ENCODE peak calls at places on chromosome 6, in nine cellular contexts. Q is GM12878; A is AG09319; P is retinal pigment epithelial cell; Z is astrocyte of the cerebellum; W is glutamatergic neuron; N is thoracic aorta; M is RWPE1; S is CD8-positive, alpha-beta T cell. K is an unnamed sample.

GRCh38 chr6:164106345-164106769 is 691.8 kb downstream of the QKI start:
- DNase-seq in S (no peak), N (no peak), Q (no peak), P (no peak), W (peak), A (no peak), Z (no peak), M (no peak), K (peak)

GRCh38 chr6:126716826-126717514 is 377.1 kb downstream of the CENPW start:
- DNase-seq in S (no peak), Q (no peak), N (no peak), P (peak), A (no peak), W (no peak), Z (no peak), M (peak), K (no peak)

GRCh38 chr6:26195924-26196845 is 109.0 kb downstream of the HFE start:
- DNase-seq in A (no peak), W (no peak), S (peak), M (no peak), Z (no peak), Q (no peak), P (no peak), N (no peak), K (no peak)

GRCh38 chr6:4922488-4923037 is 81.3 kb downstream of the RPP40 start:
- DNase-seq in N (no peak), Q (no peak), Z (no peak), A (no peak), P (no peak), M (no peak), S (no peak), W (no peak), K (no peak)

GRCh38 chr6:73866305-73866704 is 170.3 kb downstream of the CD109 start:
- DNase-seq in S (no peak), A (no peak), Q (no peak), P (no peak), Z (no peak), N (no peak), M (no peak), W (no peak), K (no peak)

GRCh38 chr6:112370946-112371345 is 23.8 kb downstream of the RFPL4B start:
- DNase-seq in A (no peak), W (no peak), Q (no peak), Z (no peak), S (no peak), N (no peak), P (no peak), M (no peak), K (no peak)

GRCh38 chr6:157861184-157861583 is 38.1 kb downstream of the SNX9 start:
- DNase-seq in S (no peak), A (no peak), M (no peak), Q (no peak), N (no peak), W (no peak), Z (no peak), P (no peak), K (no peak)

GRCh38 chr6:48032156-48032555 is 78.8 kb downstream of the PTCHD4 start:
- DNase-seq in S (no peak), M (peak), P (peak), Z (peak), N (no peak), A (no peak), W (peak), Q (no peak), K (no peak)

GRCh38 chr6:113857565-113858066 is 471 bp downstream of the MARCKS start:
- DNase-seq in N (no peak), A (no peak), S (no peak), P (no peak), Z (no peak), Q (no peak), W (peak), M (peak), K (peak)

GRCh38 chr6:3041147-3041546 is 27.1 kb upstream of the RIPK1 start:
- DNase-seq in S (no peak), N (no peak), W (no peak), A (no peak), Z (no peak), M (no peak), Q (no peak), P (no peak), K (no peak)

GRCh38 chr6:6315660-6316059 is 4.8 kb downstream of the F13A1 start:
- DNase-seq in M (peak), Q (no peak), S (no peak), A (no peak), P (no peak), Z (peak), N (no peak), W (peak), K (peak)

GRCh38 chr6:165488624-165489295 is 174.3 kb downstream of the PDE10A start:
- DNase-seq in A (no peak), N (no peak), W (no peak), S (no peak), P (no peak), M (no peak), Q (no peak), Z (no peak), K (no peak)
- TF ChIP-seq CTCF in A (no peak), N (no peak), W (no peak), S (no peak), P (no peak), M (no peak), Q (no peak), Z (no peak), K (no peak)

DNA sequence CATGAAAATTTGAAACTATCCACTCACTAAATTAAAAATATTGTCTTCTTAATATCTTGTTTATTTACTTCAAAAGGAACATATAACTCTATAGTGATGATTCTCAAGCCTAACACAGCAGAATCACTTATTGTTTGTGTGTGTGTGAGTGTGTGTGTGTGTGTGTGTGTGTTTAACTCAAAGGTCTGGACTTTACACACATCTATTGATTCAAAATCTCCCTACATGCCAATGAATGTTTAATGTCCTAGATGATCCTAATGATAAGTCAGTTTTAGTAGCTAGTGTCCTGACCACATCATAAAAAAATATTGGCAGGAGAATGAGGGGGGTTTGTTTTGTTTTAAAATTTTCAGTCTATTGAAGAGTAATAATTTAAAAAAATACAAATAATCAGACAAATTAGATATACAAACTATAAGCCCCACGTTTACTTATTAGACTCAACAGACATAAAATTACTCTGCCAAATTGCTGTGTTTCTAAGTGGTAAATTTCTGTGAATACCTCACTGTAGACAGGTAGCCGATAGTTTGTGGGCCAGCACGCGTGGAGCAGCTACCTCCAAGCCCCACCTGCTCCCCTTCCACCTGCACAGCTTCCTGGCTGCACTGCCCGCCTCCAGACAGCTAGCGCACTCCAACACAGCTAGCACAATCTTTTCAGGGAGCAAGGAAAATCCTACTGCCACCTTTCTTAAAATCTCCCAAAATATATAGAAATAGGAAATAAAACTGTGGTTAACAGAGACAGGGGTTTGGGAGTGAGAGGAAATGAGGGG is 349.6 kb downstream of the PKHD1 start:
- DNase-seq in Q (no peak), A (no peak), W (no peak), N (no peak), Z (no peak), M (no peak), S (no peak), P (no peak), K (no peak)
- TF ChIP-seq CTCF in Q (no peak), A (no peak), W (no peak), N (no peak), Z (no peak), M (no peak), S (no peak), P (no peak), K (no peak)

GRCh38 chr6:38997128-38997761 is 51.3 kb upstream of the GLP1R start:
- DNase-seq in Z (no peak), N (no peak), A (no peak), Q (no peak), P (no peak), M (no peak), W (peak), S (peak), K (peak)
- TF ChIP-seq CTCF in Z (peak), N (no peak), A (peak), Q (peak), P (peak), M (no peak), W (peak), S (peak), K (peak)

GRCh38 chr6:145028144-145028818 is 707.0 kb downstream of the EPM2A start:
- DNase-seq in N (no peak), M (peak), Z (no peak), W (no peak), A (no peak), S (no peak), P (no peak), Q (no peak), K (peak)
- TF ChIP-seq CTCF in N (no peak), M (peak), Z (peak), W (no peak), A (peak), S (no peak), P (peak), Q (peak), K (no peak)

K was measured in endothelial cell.